ENCODE peak calls at places on chromosomes 4 and X, in seven cellular contexts. V is transverse colon, F is SK-N-SH, C is prostate gland, P is GM23338, S is vagina, J is stomach. X is an unnamed sample.

GRCh38 chr4:184406915-184407314 is 67.4 kb downstream of the IRF2 start:
- DNase-seq in V (peak; percentile 62), F (no peak), C (peak; percentile 85), P (no peak), S (no peak), J (peak; percentile 59), X (no peak)

GRCh38 chr4:145299380-145300076 is 119.1 kb upstream of the OTUD4 start:
- DNase-seq in V (no peak), F (no peak), C (no peak), P (no peak), S (no peak), J (no peak), X (no peak)

GRCh38 chr4:98546910-98547544 is 111.4 kb downstream of the TSPAN5 start:
- DNase-seq in V (no peak), F (no peak), C (peak; percentile 18), P (peak; percentile 45), S (peak; percentile 87), J (no peak), X (no peak)

GRCh38 chrX:39829965-39830364 is 267.8 kb downstream of the BCOR start:
- DNase-seq in V (no peak), F (no peak), C (no peak), P (no peak), S (no peak), J (no peak), X (no peak)

GRCh38 chr4:62771656-62772557 is 1571.8 kb downstream of the ADGRL3 start:
- DNase-seq in V (no peak), F (no peak), C (no peak), P (peak; percentile 9), S (no peak), J (no peak), X (no peak)

GRCh38 chrX:49039598-49040375 is 3.4 kb downstream of the TFE3 start:
- DNase-seq in V (peak; percentile 66), F (peak; percentile 36), C (peak; percentile 59), P (peak; percentile 95), S (peak; percentile 96), J (peak; percentile 53), X (peak; percentile 86)

GRCh38 chr4:184329235-184330007 is 111.7 kb upstream of the ENPP6 start:
- DNase-seq in V (peak; percentile 60), F (no peak), C (peak; percentile 66), P (no peak), S (no peak), J (peak; percentile 81), X (no peak)

GRCh38 chrX:30690330-30690729 is 37.1 kb downstream of the GK start:
- DNase-seq in V (no peak), F (no peak), C (no peak), P (peak; percentile 11), S (no peak), J (no peak), X (no peak)

GRCh38 chr4:139736257-139736626 is 70.6 kb downstream of the MGST2 start:
- DNase-seq in V (no peak), F (no peak), C (no peak), P (peak; percentile 22), S (no peak), J (no peak), X (no peak)

GRCh38 chr4:139735381-139736256 is 70.0 kb downstream of the MGST2 start:
- DNase-seq in V (no peak), F (peak; percentile 94), C (peak; percentile 17), P (peak; percentile 66), S (no peak), J (no peak), X (peak; percentile 84)

GRCh38 chr4:139734875-139735380 is 69.3 kb downstream of the MGST2 start:
- DNase-seq in V (peak; percentile 74), F (peak; percentile 97), C (peak; percentile 88), P (peak; percentile 91), S (no peak), J (peak; percentile 81), X (peak; percentile 95)

GRCh38 chr4:139732991-139733555 is 67.5 kb downstream of the MGST2 start:
- DNase-seq in V (no peak), F (no peak), C (no peak), P (no peak), S (no peak), J (no peak), X (no peak)

DNA sequence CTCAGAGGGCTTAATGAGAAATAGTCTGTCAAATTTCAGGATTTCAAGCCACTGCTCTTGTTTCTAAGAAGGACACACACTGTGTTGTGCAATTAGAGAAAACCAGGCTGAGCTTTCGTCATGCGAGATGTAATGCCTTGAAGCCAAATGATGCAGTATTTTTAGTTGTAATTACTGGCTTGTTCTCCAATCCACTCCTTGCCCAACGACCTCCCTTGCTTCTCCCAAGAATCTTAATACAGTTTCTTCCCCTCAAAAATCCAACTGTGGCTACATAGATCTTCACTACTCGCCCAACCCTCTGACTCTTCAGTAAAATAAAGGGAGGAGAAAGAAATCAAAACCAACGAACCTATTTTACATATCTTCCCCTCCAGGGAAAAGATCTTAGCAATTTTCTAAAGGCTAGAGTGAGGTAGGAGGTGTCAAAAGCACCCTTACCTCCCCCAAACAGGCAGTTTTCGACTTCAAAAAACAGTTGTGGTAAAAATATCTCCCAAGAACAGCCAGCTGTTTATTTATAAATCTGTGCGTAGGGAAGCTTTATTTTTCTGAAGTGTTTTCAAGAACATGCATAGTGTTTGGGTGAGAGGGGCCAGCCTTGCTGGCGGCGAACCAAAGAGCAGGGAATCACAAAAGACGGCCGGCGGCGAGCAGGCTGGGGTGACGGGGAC is 68.7 kb downstream of the MGST2 start:
- DNase-seq in V (no peak), F (no peak), C (no peak), P (no peak), S (no peak), J (no peak), X (no peak)
- TF ChIP-seq POLR2AphosphoS5 in V (no peak), F (no peak), C (no peak), P (no peak), S (no peak), J (peak; percentile 52), X (no peak)

GRCh38 chrX:131816551-131817136 is 206.5 kb upstream of the STK26 start:
- DNase-seq in V (peak; percentile 87), F (peak; percentile 51), C (peak; percentile 7), P (no peak), S (peak; percentile 92), J (peak; percentile 84), X (peak; percentile 74)

GRCh38 chrX:131818297-131818936 is 204.7 kb upstream of the STK26 start:
- DNase-seq in V (no peak), F (no peak), C (no peak), P (no peak), S (no peak), J (no peak), X (no peak)

DNA sequence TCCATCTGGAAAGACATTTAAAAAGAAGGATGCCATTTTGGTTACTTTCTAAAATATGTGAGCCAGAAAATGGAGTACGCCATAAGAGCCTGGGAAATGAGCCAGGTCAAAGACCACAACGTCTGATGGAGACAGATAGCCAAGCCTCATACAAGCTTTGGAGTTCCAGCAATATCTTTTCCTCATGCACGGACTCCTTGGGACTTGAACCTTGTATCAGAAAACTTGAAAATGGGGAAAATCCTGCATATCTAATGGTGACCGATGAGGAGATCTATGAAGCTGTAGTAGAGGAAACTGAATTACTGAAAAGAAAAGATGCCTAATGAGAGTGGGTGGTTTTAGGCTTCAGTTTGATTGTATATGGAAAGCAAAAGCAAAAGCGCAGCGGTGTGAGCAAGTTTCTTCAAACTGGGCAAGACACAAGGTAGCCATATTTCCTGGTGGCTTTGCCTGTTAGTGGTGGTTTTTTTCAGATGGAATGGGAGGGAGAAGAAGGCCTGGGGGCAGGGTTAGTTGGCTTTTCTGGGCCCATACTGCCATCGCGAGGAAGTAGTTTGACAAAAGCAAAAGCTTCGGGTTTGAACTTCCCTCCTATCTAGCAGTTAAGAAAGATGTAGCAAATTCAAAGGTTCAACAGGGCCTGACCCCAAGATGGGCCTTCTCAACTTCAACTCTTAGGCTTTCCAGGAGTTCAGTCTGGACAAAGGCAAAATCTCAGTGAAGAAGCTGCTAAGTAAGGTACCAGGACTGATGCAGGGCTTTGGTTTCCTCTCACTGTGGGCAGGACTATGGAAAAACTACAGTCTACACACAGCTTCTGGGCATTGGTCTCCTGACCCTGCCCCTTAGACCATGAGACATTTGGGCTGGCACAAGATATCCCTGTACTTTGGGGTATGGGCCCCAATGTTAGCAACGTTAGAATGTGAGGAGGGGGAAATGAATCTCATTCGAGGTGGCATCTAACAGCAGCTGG is 210.0 kb upstream of the STK26 start:
- DNase-seq in V (peak; percentile 82), F (peak; percentile 36), C (no peak), P (no peak), S (no peak), J (peak; percentile 76), X (peak; percentile 88)
- TF ChIP-seq POLR2AphosphoS5 in V (no peak), F (no peak), C (no peak), P (no peak), S (no peak), J (no peak), X (no peak)

GRCh38 chrX:120486786-120487185 is 17.7 kb upstream of the LAMP2 start:
- DNase-seq in V (no peak), F (no peak), C (no peak), P (no peak), S (no peak), J (no peak), X (no peak)

DNA sequence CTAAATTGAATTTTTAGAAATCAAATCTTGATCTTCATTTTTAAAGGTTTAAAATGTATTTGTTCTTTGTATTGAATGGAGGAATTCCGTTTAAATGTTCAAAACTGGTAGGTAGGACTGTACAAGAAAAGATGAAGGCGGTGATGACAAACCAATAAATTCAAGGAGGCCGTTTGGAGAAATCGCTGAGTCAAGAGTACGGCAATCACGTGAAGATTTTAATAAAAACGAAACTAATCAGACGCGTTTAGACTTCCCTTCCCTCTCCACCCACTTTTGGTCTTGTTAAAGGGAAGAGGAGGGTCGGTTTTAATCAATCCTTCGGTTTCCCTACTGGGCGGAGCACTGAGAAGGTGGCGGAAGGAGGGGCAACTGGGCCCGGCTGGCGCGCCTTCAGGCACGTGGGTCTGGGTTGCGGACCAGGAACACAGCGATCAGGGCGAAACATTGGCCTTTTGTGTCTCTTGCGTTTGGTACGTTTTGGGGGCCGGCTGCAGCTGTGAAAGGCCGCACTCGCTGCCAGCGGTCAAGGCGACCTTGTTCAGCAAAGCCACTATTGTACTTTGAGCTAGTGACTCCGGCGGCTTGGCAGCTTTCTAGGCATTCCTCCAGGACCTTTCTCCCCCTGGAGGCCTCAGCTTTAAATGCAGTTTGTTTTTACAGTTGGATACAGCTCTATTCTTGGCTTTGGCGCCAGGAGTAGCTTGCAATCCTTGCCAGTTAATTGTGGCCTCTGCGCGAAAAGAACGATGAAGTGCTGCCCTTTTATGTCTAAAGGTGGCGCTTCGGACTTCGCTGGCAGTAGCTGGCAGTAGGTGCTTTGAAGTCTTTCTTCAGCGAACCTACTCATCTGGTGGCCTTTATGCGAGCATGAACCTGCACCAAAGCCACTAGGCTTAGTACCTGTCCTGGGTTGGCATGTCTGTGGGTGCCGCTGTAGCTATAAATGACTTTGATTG is 16.7 kb upstream of the LAMP2 start:
- DNase-seq in V (peak; percentile 68), F (peak; percentile 65), C (peak; percentile 59), P (peak; percentile 86), S (no peak), J (peak; percentile 76), X (peak; percentile 89)
- TF ChIP-seq POLR2AphosphoS5 in V (peak; percentile 24), F (peak; percentile 31), C (peak; percentile 30), P (no peak), S (peak; percentile 84), J (peak; percentile 22), X (peak; percentile 70)

GRCh38 chr4:141131738-141132688 is 1.3 kb downstream of the RNF150 start:
- DNase-seq in V (peak; percentile 10), F (no peak), C (peak; percentile 12), P (peak; percentile 63), S (no peak), J (no peak), X (peak; percentile 77)

GRCh38 chr4:141132689-141133145 is 552 bp downstream of the RNF150 start:
- DNase-seq in V (peak; percentile 7), F (peak; percentile 92), C (peak; percentile 29), P (peak; percentile 52), S (no peak), J (no peak), X (peak; percentile 76)

GRCh38 chr4:141134586-141134985 is 1.3 kb upstream of the RNF150 start:
- DNase-seq in V (no peak), F (no peak), C (no peak), P (peak; percentile 6), S (no peak), J (no peak), X (no peak)

GRCh38 chr4:141134051-141134450 is 782 bp upstream of the RNF150 start:
- DNase-seq in V (no peak), F (peak; percentile 22), C (no peak), P (no peak), S (no peak), J (no peak), X (no peak)

GRCh38 chr4:141133146-141134006 is at the start of gene RNF150:
- DNase-seq in V (peak; percentile 58), F (peak; percentile 87), C (peak; percentile 79), P (peak; percentile 95), S (peak; percentile 92), J (peak; percentile 60), X (peak; percentile 88)
- TF ChIP-seq POLR2AphosphoS5 in V (peak; percentile 37), F (peak; percentile 51), C (peak; percentile 54), P (no peak), S (peak; percentile 71), J (peak; percentile 5), X (peak; percentile 55)

X was measured in spleen.